ENCODE peak calls at places on chromosomes 6 and 20, in nine cellular contexts. C is choroid plexus epithelial cell; Y is NCI-H1092; D is Kasumi-1; V is EH; P is effector CD4-positive, alpha-beta T cell; U is astrocyte of the spinal cord; F is right cardiac atrium; T is kidney glomerular epithelial cell. O is an unnamed sample.

GRCh38 chr6:48764261-48764660 is 653.3 kb upstream of the PTCHD4 start:
- DNase-seq in C (peak; percentile 23), Y (no peak), D (no peak), V (no peak), P (no peak), U (no peak), F (no peak), T (no peak), O (no peak)

GRCh38 chr6:26422329-26422728 is 18.0 kb upstream of the BTN3A3 start:
- DNase-seq in C (no peak), Y (no peak), D (no peak), V (no peak), P (no peak), U (no peak), F (no peak), T (no peak), O (no peak)

GRCh38 chr20:63576311-63576710 is 2.3 kb upstream of the HELZ2 start:
- DNase-seq in C (no peak), Y (no peak), D (no peak), V (no peak), P (no peak), U (no peak), F (peak; percentile 19), T (no peak), O (no peak)

GRCh38 chr6:106470316-106470715 is 109.8 kb downstream of the CRYBG1 start:
- DNase-seq in C (peak; percentile 42), Y (no peak), D (no peak), V (peak; percentile 4), P (no peak), U (no peak), F (no peak), T (no peak), O (no peak)

GRCh38 chr6:87319271-87319987 is 3.0 kb upstream of the SMIM8 start:
- DNase-seq in C (no peak), Y (no peak), D (no peak), V (no peak), P (no peak), U (no peak), F (no peak), T (no peak), O (no peak)

GRCh38 chr6:33746036-33746600 is 587 bp downstream of the IP6K3 start:
- DNase-seq in C (peak; percentile 76), Y (no peak), D (no peak), V (peak; percentile 81), P (no peak), U (peak; percentile 45), F (peak; percentile 82), T (no peak), O (peak; percentile 42)

GRCh38 chr6:105681061-105681460 is 278.2 kb upstream of the PREP start:
- DNase-seq in C (no peak), Y (no peak), D (no peak), V (no peak), P (no peak), U (no peak), F (no peak), T (no peak), O (no peak)

GRCh38 chr20:60851826-60852704 is 400.0 kb upstream of the CDH4 start:
- DNase-seq in C (peak; percentile 1), Y (peak; percentile 17), D (no peak), V (no peak), P (no peak), U (no peak), F (no peak), T (no peak), O (peak; percentile 56)

GRCh38 chr6:35081426-35081851 is 59.7 kb downstream of the TCP11 start:
- DNase-seq in C (peak; percentile 80), Y (no peak), D (peak; percentile 95), V (no peak), P (no peak), U (peak; percentile 69), F (no peak), T (no peak), O (no peak)

GRCh38 chr6:55833284-55833683 is 42.1 kb downstream of the BMP5 start:
- DNase-seq in C (no peak), Y (no peak), D (no peak), V (no peak), P (no peak), U (no peak), F (no peak), T (no peak), O (no peak)

GRCh38 chr20:59776626-59777320 is 156.7 kb downstream of the SYCP2 start:
- DNase-seq in C (no peak), Y (no peak), D (no peak), V (no peak), P (no peak), U (no peak), F (no peak), T (no peak), O (no peak)